ENCODE peak calls at places on chromosome 5, in eight cellular contexts. One of them, this sample, is unnamed.

GRCh38 chr5:162068412-162068811 is 839 bp downstream of the GABRG2 start:
- DNase-seq in Peyer's patch: no peak
- DNase-seq in AG04450: no peak
- DNase-seq in GM23338: peak
- DNase-seq in left ventricle myocardium inferior: no peak
- DNase-seq in testis: peak
- DNase-seq in PC-9: peak
- DNase-seq in stomach: no peak
- DNase-seq in this sample: no peak

GRCh38 chr5:144352732-144353317 is 182.2 kb downstream of the KCTD16 start:
- DNase-seq in Peyer's patch: no peak
- DNase-seq in AG04450: no peak
- DNase-seq in GM23338: no peak
- DNase-seq in left ventricle myocardium inferior: no peak
- DNase-seq in testis: no peak
- DNase-seq in PC-9: no peak
- DNase-seq in stomach: no peak
- DNase-seq in this sample: no peak

GRCh38 chr5:124253421-124253820 is 493.0 kb downstream of the ZNF608 start:
- DNase-seq in Peyer's patch: no peak
- DNase-seq in AG04450: no peak
- DNase-seq in GM23338: no peak
- DNase-seq in left ventricle myocardium inferior: no peak
- DNase-seq in testis: no peak
- DNase-seq in PC-9: no peak
- DNase-seq in stomach: no peak
- DNase-seq in this sample: no peak

GRCh38 chr5:110032386-110032785 is 342.7 kb downstream of the MAN2A1 start:
- DNase-seq in Peyer's patch: no peak
- DNase-seq in AG04450: no peak
- DNase-seq in GM23338: no peak
- DNase-seq in left ventricle myocardium inferior: no peak
- DNase-seq in testis: no peak
- DNase-seq in PC-9: no peak
- DNase-seq in stomach: no peak
- DNase-seq in this sample: no peak

GRCh38 chr5:146400206-146400605 is 46.9 kb upstream of the TCERG1 start:
- DNase-seq in Peyer's patch: no peak
- DNase-seq in AG04450: no peak
- DNase-seq in GM23338: no peak
- DNase-seq in left ventricle myocardium inferior: no peak
- DNase-seq in testis: no peak
- DNase-seq in PC-9: no peak
- DNase-seq in stomach: no peak
- DNase-seq in this sample: no peak

GRCh38 chr5:139975306-139975705 is 67.8 kb downstream of the NRG2 start:
- DNase-seq in Peyer's patch: peak
- DNase-seq in AG04450: no peak
- DNase-seq in GM23338: no peak
- DNase-seq in left ventricle myocardium inferior: no peak
- DNase-seq in testis: no peak
- DNase-seq in PC-9: no peak
- DNase-seq in stomach: no peak
- DNase-seq in this sample: no peak

GRCh38 chr5:73280386-73280785 is 107.4 kb downstream of the TMEM174 start:
- DNase-seq in Peyer's patch: no peak
- DNase-seq in AG04450: no peak
- DNase-seq in GM23338: no peak
- DNase-seq in left ventricle myocardium inferior: no peak
- DNase-seq in testis: no peak
- DNase-seq in PC-9: no peak
- DNase-seq in stomach: no peak
- DNase-seq in this sample: no peak

GRCh38 chr5:120873083-120873482 is 409.0 kb downstream of the PRR16 start:
- DNase-seq in Peyer's patch: no peak
- DNase-seq in AG04450: no peak
- DNase-seq in GM23338: no peak
- DNase-seq in left ventricle myocardium inferior: no peak
- DNase-seq in testis: no peak
- DNase-seq in PC-9: no peak
- DNase-seq in stomach: no peak
- DNase-seq in this sample: no peak

GRCh38 chr5:87755378-87755777 is 342.6 kb upstream of the CCNH start:
- DNase-seq in Peyer's patch: no peak
- DNase-seq in AG04450: no peak
- DNase-seq in GM23338: peak
- DNase-seq in left ventricle myocardium inferior: no peak
- DNase-seq in testis: no peak
- DNase-seq in PC-9: no peak
- DNase-seq in stomach: no peak
- DNase-seq in this sample: no peak

GRCh38 chr5:132774406-132774805 is 2.6 kb downstream of the SEPTIN8 start:
- DNase-seq in Peyer's patch: peak
- DNase-seq in AG04450: no peak
- DNase-seq in GM23338: no peak
- DNase-seq in left ventricle myocardium inferior: no peak
- DNase-seq in testis: no peak
- DNase-seq in PC-9: no peak
- DNase-seq in stomach: no peak
- DNase-seq in this sample: no peak

GRCh38 chr5:132776077-132776931 is 735 bp downstream of the SEPTIN8 start:
- DNase-seq in Peyer's patch: peak
- DNase-seq in AG04450: no peak
- DNase-seq in GM23338: peak
- DNase-seq in left ventricle myocardium inferior: peak
- DNase-seq in testis: no peak
- DNase-seq in PC-9: no peak
- DNase-seq in stomach: no peak
- DNase-seq in this sample: no peak

GRCh38 chr5:132773601-132774355 is 3.3 kb downstream of the SEPTIN8 start:
- DNase-seq in Peyer's patch: peak
- DNase-seq in AG04450: no peak
- DNase-seq in GM23338: no peak
- DNase-seq in left ventricle myocardium inferior: no peak
- DNase-seq in testis: no peak
- DNase-seq in PC-9: no peak
- DNase-seq in stomach: no peak
- DNase-seq in this sample: no peak

GRCh38 chr5:132775439-132776076 is 1.5 kb downstream of the SEPTIN8 start:
- DNase-seq in Peyer's patch: peak
- DNase-seq in AG04450: no peak
- DNase-seq in GM23338: no peak
- DNase-seq in left ventricle myocardium inferior: no peak
- DNase-seq in testis: no peak
- DNase-seq in PC-9: peak
- DNase-seq in stomach: no peak
- DNase-seq in this sample: no peak

DNA sequence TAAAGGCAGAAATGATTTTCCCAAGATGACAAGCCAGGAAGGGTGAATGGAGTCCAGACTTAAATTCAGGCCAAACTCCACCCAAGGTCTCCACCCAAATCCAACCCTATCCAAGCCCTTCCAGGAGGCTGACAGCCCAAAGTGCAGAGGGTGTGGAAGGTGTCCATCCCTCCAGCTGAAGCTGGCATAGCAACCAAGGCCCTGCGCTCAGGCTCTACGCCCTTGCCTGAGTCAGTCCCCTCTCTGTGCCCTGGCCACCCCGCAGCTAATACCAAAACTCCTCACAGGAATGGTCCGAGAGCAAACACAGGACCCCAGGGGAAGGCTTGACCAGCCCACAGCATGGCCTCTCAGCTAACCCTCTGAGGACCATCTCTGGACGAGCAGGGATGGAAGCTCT is 2.1 kb downstream of the SEPTIN8 start:
- DNase-seq in Peyer's patch: peak
- DNase-seq in AG04450: no peak
- DNase-seq in GM23338: no peak
- DNase-seq in left ventricle myocardium inferior: no peak
- DNase-seq in testis: no peak
- DNase-seq in PC-9: no peak
- DNase-seq in stomach: no peak
- DNase-seq in this sample: no peak
- H3K27ac ChIP-seq in Peyer's patch: peak
- H3K27ac ChIP-seq in AG04450: no peak
- H3K27ac ChIP-seq in GM23338: no peak
- H3K27ac ChIP-seq in left ventricle myocardium inferior: peak
- H3K27ac ChIP-seq in testis: no peak
- H3K27ac ChIP-seq in PC-9: no peak
- H3K27ac ChIP-seq in stomach: no peak
- H3K27ac ChIP-seq in this sample: no peak

GRCh38 chr5:158594595-158595242 is 505.0 kb downstream of the EBF1 start:
- DNase-seq in Peyer's patch: no peak
- DNase-seq in AG04450: no peak
- DNase-seq in GM23338: no peak
- DNase-seq in left ventricle myocardium inferior: no peak
- DNase-seq in testis: no peak
- DNase-seq in PC-9: no peak
- DNase-seq in stomach: no peak
- DNase-seq in this sample: no peak

GRCh38 chr5:158593925-158594324 is 505.8 kb downstream of the EBF1 start:
- DNase-seq in Peyer's patch: no peak
- DNase-seq in AG04450: no peak
- DNase-seq in GM23338: no peak
- DNase-seq in left ventricle myocardium inferior: no peak
- DNase-seq in testis: no peak
- DNase-seq in PC-9: no peak
- DNase-seq in stomach: no peak
- DNase-seq in this sample: no peak

GRCh38 chr5:158586054-158586453 is 513.7 kb downstream of the EBF1 start:
- DNase-seq in Peyer's patch: no peak
- DNase-seq in AG04450: no peak
- DNase-seq in GM23338: no peak
- DNase-seq in left ventricle myocardium inferior: no peak
- DNase-seq in testis: no peak
- DNase-seq in PC-9: no peak
- DNase-seq in stomach: no peak
- DNase-seq in this sample: no peak

GRCh38 chr5:158589939-158590338 is 509.8 kb downstream of the EBF1 start:
- DNase-seq in Peyer's patch: no peak
- DNase-seq in AG04450: no peak
- DNase-seq in GM23338: no peak
- DNase-seq in left ventricle myocardium inferior: no peak
- DNase-seq in testis: no peak
- DNase-seq in PC-9: no peak
- DNase-seq in stomach: no peak
- DNase-seq in this sample: no peak

GRCh38 chr5:158590936-158591863 is 508.5 kb downstream of the EBF1 start:
- DNase-seq in Peyer's patch: no peak
- DNase-seq in AG04450: no peak
- DNase-seq in GM23338: peak
- DNase-seq in left ventricle myocardium inferior: no peak
- DNase-seq in testis: no peak
- DNase-seq in PC-9: no peak
- DNase-seq in stomach: no peak
- DNase-seq in this sample: no peak
- H3K27ac ChIP-seq in Peyer's patch: no peak
- H3K27ac ChIP-seq in AG04450: no peak
- H3K27ac ChIP-seq in GM23338: peak
- H3K27ac ChIP-seq in left ventricle myocardium inferior: no peak
- H3K27ac ChIP-seq in testis: no peak
- H3K27ac ChIP-seq in PC-9: no peak
- H3K27ac ChIP-seq in stomach: no peak
- H3K27ac ChIP-seq in this sample: no peak

GRCh38 chr5:151469992-151470391 is 22.6 kb downstream of the SLC36A1 start:
- DNase-seq in Peyer's patch: no peak
- DNase-seq in AG04450: no peak
- DNase-seq in GM23338: no peak
- DNase-seq in left ventricle myocardium inferior: no peak
- DNase-seq in testis: no peak
- DNase-seq in PC-9: no peak
- DNase-seq in stomach: no peak
- DNase-seq in this sample: no peak

GRCh38 chr5:151469386-151469785 is 22.0 kb downstream of the SLC36A1 start:
- DNase-seq in Peyer's patch: no peak
- DNase-seq in AG04450: no peak
- DNase-seq in GM23338: no peak
- DNase-seq in left ventricle myocardium inferior: no peak
- DNase-seq in testis: no peak
- DNase-seq in PC-9: no peak
- DNase-seq in stomach: no peak
- DNase-seq in this sample: no peak

GRCh38 chr5:151471276-151471675 is 23.9 kb downstream of the SLC36A1 start:
- DNase-seq in Peyer's patch: no peak
- DNase-seq in AG04450: no peak
- DNase-seq in GM23338: no peak
- DNase-seq in left ventricle myocardium inferior: no peak
- DNase-seq in testis: no peak
- DNase-seq in PC-9: no peak
- DNase-seq in stomach: no peak
- DNase-seq in this sample: no peak

GRCh38 chr5:151467576-151467975 is 20.2 kb downstream of the SLC36A1 start:
- DNase-seq in Peyer's patch: no peak
- DNase-seq in AG04450: no peak
- DNase-seq in GM23338: no peak
- DNase-seq in left ventricle myocardium inferior: no peak
- DNase-seq in testis: no peak
- DNase-seq in PC-9: no peak
- DNase-seq in stomach: no peak
- DNase-seq in this sample: no peak

DNA sequence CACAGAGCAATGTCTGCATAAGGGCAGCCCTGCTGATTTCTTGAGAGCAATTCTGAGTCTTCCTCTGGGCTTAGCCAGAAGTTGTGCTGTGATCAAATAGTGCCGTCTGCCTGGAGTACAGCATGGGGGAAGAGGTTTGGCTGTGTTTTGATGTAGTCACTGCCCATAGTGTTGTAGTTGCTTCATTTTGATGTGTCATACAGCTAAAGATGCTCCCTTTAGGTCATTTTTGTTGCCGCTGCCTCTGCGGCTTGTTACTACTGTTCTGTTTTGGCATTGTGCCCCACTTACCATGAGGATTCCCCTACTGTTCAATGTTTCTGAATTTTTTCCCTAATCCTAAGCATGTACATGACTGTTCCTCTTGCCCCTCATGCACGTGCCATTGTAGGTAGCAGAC is 23.0 kb downstream of the SLC36A1 start:
- DNase-seq in Peyer's patch: no peak
- DNase-seq in AG04450: no peak
- DNase-seq in GM23338: no peak
- DNase-seq in left ventricle myocardium inferior: no peak
- DNase-seq in testis: no peak
- DNase-seq in PC-9: no peak
- DNase-seq in stomach: no peak
- DNase-seq in this sample: no peak
- H3K27ac ChIP-seq in Peyer's patch: no peak
- H3K27ac ChIP-seq in AG04450: no peak
- H3K27ac ChIP-seq in GM23338: no peak
- H3K27ac ChIP-seq in left ventricle myocardium inferior: no peak
- H3K27ac ChIP-seq in testis: no peak
- H3K27ac ChIP-seq in PC-9: no peak
- H3K27ac ChIP-seq in stomach: no peak
- H3K27ac ChIP-seq in this sample: no peak

DNA sequence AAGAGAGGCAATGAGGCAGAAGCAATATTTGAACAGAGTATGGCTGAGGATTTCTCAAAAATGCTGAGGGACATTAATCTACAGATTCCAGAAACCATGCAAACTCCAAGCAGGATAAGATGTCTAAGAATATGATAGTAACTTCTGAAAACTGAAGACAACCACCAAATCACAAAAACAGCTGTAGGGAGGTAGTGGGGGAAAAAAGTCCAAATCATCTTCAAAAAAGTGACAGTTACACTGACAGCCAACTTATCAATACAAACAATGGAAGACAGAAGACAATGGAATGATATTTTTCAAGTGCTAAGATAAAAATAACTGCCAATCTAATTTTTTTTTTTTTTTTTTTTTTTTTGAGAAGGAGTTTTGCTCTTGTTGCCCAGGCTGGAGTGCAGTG is 30.5 kb downstream of the CMYA5 start:
- DNase-seq in Peyer's patch: no peak
- DNase-seq in AG04450: no peak
- DNase-seq in GM23338: no peak
- DNase-seq in left ventricle myocardium inferior: no peak
- DNase-seq in testis: no peak
- DNase-seq in PC-9: no peak
- DNase-seq in stomach: no peak
- DNase-seq in this sample: no peak
- H3K27ac ChIP-seq in Peyer's patch: no peak
- H3K27ac ChIP-seq in AG04450: no peak
- H3K27ac ChIP-seq in GM23338: no peak
- H3K27ac ChIP-seq in left ventricle myocardium inferior: no peak
- H3K27ac ChIP-seq in testis: no peak
- H3K27ac ChIP-seq in PC-9: no peak
- H3K27ac ChIP-seq in stomach: no peak
- H3K27ac ChIP-seq in this sample: no peak

This sample was measured in CD4-positive, alpha-beta T cell.